ENCODE peak calls at places on chromosomes 6 and 20, in seven cellular contexts. C is fibroblast of pulmonary artery; P is kidney; J is CD4-positive, alpha-beta T cell; N is glutamatergic neuron; D is RWPE1; O is spleen. F is an unnamed sample.

GRCh38 chr6:142900467-142900961 is 44.5 kb downstream of the HIVEP2 start:
- DNase-seq in C (peak; percentile 30), P (no peak), J (no peak), N (no peak), D (no peak), O (no peak), F (peak; percentile 16)

GRCh38 chr20:62573856-62574611 is 68.3 kb upstream of the SLCO4A1 start:
- DNase-seq in C (no peak), P (no peak), J (no peak), N (no peak), D (no peak), O (no peak), F (no peak)

GRCh38 chr6:33419580-33420492 is at the start of gene SYNGAP1:
- DNase-seq in C (peak; percentile 68), P (peak; percentile 88), J (peak; percentile 47), N (peak; percentile 80), D (no peak), O (peak; percentile 81), F (peak; percentile 72)

GRCh38 chr20:20003088-20003954 is 13.8 kb upstream of the NAA20 start:
- DNase-seq in C (peak; percentile 81), P (no peak), J (no peak), N (no peak), D (no peak), O (no peak), F (no peak)

GRCh38 chr6:36131517-36132220 is 1.4 kb downstream of the MAPK13 start:
- DNase-seq in C (peak; percentile 85), P (peak; percentile 85), J (peak; percentile 28), N (no peak), D (peak; percentile 39), O (peak; percentile 86), F (no peak)

GRCh38 chr6:108408453-108408852 is 113.6 kb downstream of the AFG1L start:
- DNase-seq in C (peak; percentile 69), P (no peak), J (no peak), N (no peak), D (no peak), O (no peak), F (no peak)

GRCh38 chr20:48703511-48704219 is 124.1 kb downstream of the PREX1 start:
- DNase-seq in C (no peak), P (peak; percentile 32), J (no peak), N (no peak), D (no peak), O (peak; percentile 70), F (no peak)

GRCh38 chr20:19451591-19452295 is 239.3 kb downstream of the SLC24A3 start:
- DNase-seq in C (no peak), P (no peak), J (no peak), N (no peak), D (no peak), O (no peak), F (no peak)

GRCh38 chr6:7154341-7155139 is 46.8 kb downstream of the RREB1 start:
- DNase-seq in C (no peak), P (no peak), J (no peak), N (no peak), D (no peak), O (no peak), F (no peak)

GRCh38 chr6:150800596-150801310 is 64.7 kb upstream of the MTHFD1L start:
- DNase-seq in C (no peak), P (no peak), J (no peak), N (no peak), D (no peak), O (no peak), F (no peak)

GRCh38 chr20:31842471-31843157 is 2.8 kb downstream of the FOXS1 start:
- DNase-seq in C (peak; percentile 83), P (peak; percentile 91), J (no peak), N (peak; percentile 87), D (no peak), O (no peak), F (peak; percentile 64)

GRCh38 chr20:57791946-57792328 is 82.1 kb upstream of the PMEPA1 start:
- DNase-seq in C (no peak), P (no peak), J (no peak), N (no peak), D (no peak), O (peak; percentile 32), F (no peak)

GRCh38 chr20:2162125-2162822 is 60.6 kb downstream of the STK35 start:
- DNase-seq in C (peak; percentile 8), P (no peak), J (no peak), N (no peak), D (no peak), O (no peak), F (no peak)

GRCh38 chr6:81171991-81172740 is 580.3 kb downstream of the TENT5A start:
- DNase-seq in C (peak; percentile 67), P (peak; percentile 53), J (no peak), N (no peak), D (no peak), O (no peak), F (no peak)

GRCh38 chr20:51622004-51622874 is 79.7 kb upstream of the NFATC2 start:
- DNase-seq in C (no peak), P (no peak), J (no peak), N (no peak), D (no peak), O (no peak), F (no peak)

GRCh38 chr6:30394139-30394538 is 49.2 kb downstream of the RPP21 start:
- DNase-seq in C (no peak), P (no peak), J (no peak), N (no peak), D (no peak), O (no peak), F (no peak)

GRCh38 chr6:168051648-168052047 is 27.4 kb downstream of the FRMD1 start:
- DNase-seq in C (no peak), P (peak; percentile 61), J (no peak), N (no peak), D (no peak), O (peak; percentile 67), F (no peak)

GRCh38 chr6:168052291-168052891 is 26.6 kb downstream of the FRMD1 start:
- DNase-seq in C (no peak), P (peak; percentile 67), J (no peak), N (no peak), D (no peak), O (peak; percentile 85), F (no peak)

GRCh38 chr6:168050225-168050796 is 28.7 kb downstream of the FRMD1 start:
- DNase-seq in C (no peak), P (peak; percentile 70), J (no peak), N (peak; percentile 53), D (no peak), O (peak; percentile 72), F (peak; percentile 36)

GRCh38 chr6:168049681-168050224 is 29.3 kb downstream of the FRMD1 start:
- DNase-seq in C (no peak), P (no peak), J (no peak), N (no peak), D (no peak), O (no peak), F (no peak)

GRCh38 chr6:168050861-168051586 is 28.0 kb downstream of the FRMD1 start:
- DNase-seq in C (peak; percentile 29), P (peak; percentile 64), J (no peak), N (peak; percentile 27), D (no peak), O (no peak), F (no peak)
- TF ChIP-seq CTCF in C (peak; percentile 17), P (no peak), J (no peak), N (no peak), D (no peak), O (no peak), F (no peak)

GRCh38 chr6:3157151-3157933 is at the start of gene TUBB2A:
- DNase-seq in C (peak; percentile 83), P (peak; percentile 94), J (peak; percentile 85), N (peak; percentile 91), D (peak; percentile 95), O (peak; percentile 95), F (peak; percentile 86)
- TF ChIP-seq CTCF in C (no peak), P (peak; percentile 43), J (peak; percentile 42), N (no peak), D (peak; percentile 81), O (no peak), F (no peak)

DNA sequence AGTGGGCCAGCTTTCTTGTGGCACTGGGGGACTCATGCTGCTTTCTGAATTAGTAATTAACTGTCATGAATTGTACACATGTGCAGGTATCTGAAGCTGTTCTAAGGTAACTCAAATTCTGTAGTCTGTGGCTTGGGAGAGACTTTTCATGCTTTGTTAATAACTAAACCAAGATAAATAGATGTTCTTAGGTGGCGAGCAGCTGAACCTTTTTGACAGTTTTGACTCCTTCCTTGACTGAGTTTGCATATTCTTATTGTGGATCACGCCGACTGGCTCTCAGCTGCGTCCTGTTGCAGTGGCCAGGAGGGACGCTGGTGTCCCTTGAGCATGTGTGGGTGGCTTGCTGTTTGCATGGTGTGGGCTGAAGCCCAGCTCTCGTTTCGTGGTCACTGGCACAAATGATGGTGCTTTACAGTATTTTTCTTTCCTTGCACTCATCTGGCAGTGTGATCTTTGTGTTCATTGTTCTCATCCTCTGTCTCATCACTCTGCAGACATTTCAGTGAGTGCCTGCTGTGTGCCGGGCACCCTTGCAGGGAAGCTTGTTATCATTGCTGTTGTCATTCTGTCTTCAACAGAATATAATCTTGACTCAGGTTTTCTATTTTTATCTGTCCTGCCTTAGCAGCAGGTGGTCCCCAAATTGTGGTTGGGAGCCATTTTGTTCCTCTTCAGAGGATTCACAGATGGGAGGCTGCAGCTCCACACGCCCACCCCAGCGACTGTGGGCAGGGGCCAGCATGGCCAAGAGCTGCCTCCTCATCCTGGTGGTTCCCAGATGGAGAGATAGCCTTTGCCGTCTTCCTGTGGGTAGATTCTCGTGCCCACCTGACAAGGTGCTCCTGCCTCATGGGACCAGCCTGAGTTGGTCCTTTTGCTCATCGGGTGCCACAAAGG is 39.6 kb downstream of the DUSP22 start:
- DNase-seq in C (no peak), P (no peak), J (no peak), N (no peak), D (no peak), O (peak; percentile 79), F (no peak)
- TF ChIP-seq CTCF in C (no peak), P (no peak), J (no peak), N (no peak), D (no peak), O (no peak), F (no peak)

GRCh38 chr6:3895805-3896204 is 46.6 kb downstream of the FAM50B start:
- DNase-seq in C (no peak), P (no peak), J (no peak), N (no peak), D (no peak), O (no peak), F (no peak)

GRCh38 chr6:3900744-3901351 is 51.7 kb downstream of the FAM50B start:
- DNase-seq in C (no peak), P (no peak), J (no peak), N (no peak), D (no peak), O (no peak), F (no peak)

GRCh38 chr6:3899970-3900439 is 50.8 kb downstream of the FAM50B start:
- DNase-seq in C (no peak), P (no peak), J (no peak), N (no peak), D (no peak), O (no peak), F (no peak)

GRCh38 chr6:3898270-3898994 is 49.3 kb downstream of the FAM50B start:
- DNase-seq in C (no peak), P (no peak), J (no peak), N (no peak), D (no peak), O (no peak), F (no peak)

DNA sequence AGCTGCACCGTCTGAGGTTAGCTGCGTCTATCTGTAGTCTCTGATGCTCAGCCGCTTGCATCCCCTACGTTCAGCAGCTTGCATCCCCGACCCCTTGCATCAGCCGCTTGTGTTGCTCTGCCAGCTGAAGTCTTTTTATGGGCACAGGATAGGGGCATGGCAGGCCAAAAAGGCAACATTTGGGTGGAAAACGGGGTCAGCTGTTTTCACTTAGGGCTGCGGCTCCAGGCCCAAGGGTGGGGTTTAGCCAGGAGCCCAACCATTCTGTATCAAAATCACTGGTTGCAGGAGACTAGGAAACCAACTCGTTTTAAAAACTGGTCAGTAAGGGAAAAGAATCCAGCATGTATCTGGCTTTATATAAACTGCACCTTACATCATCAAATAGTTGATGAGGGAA is 49.9 kb downstream of the FAM50B start:
- DNase-seq in C (no peak), P (no peak), J (no peak), N (no peak), D (no peak), O (no peak), F (no peak)
- TF ChIP-seq CTCF in C (no peak), P (no peak), J (no peak), N (no peak), D (no peak), O (no peak), F (no peak)